ENCODE peak calls at places on chromosomes 11 and 22, in ten cellular contexts. One of them, this sample, is unnamed.

GRCh38 chr11:15963266-15963665 is 393.1 kb downstream of the SOX6 start:
- DNase-seq in NCI-H1105 treated with DMSO at 0.1 percent for 48 hours: no peak
- DNase-seq in bronchial epithelial cell: no peak
- DNase-seq in C1 segment of cervical spinal cord: no peak
- DNase-seq in NCI-H1417: no peak
- DNase-seq in neural crest cell: no peak
- DNase-seq in T-cell: no peak
- DNase-seq in EH: no peak
- DNase-seq in AG10803: no peak
- DNase-seq in activated T-cell treated with anti-CD3 and anti-CD28 coated beads, Interleukin-2, amount 50 U/mL, for 1 hour: no peak
- DNase-seq in this sample: no peak

GRCh38 chr11:68352591-68352990 is 40.2 kb downstream of the LRP5 start:
- DNase-seq in bronchial epithelial cell: no peak
- DNase-seq in NCI-H1417: no peak
- DNase-seq in NCI-H1105 treated with DMSO at 0.1 percent for 48 hours: no peak
- DNase-seq in neural crest cell: no peak
- DNase-seq in C1 segment of cervical spinal cord: no peak
- DNase-seq in activated T-cell treated with anti-CD3 and anti-CD28 coated beads, Interleukin-2, amount 50 U/mL, for 1 hour: no peak
- DNase-seq in T-cell: no peak
- DNase-seq in EH: no peak
- DNase-seq in AG10803: no peak
- DNase-seq in this sample: no peak

GRCh38 chr11:112564228-112564955 is 303.7 kb upstream of the PLET1 start:
- DNase-seq in NCI-H1417: no peak
- DNase-seq in NCI-H1105 treated with DMSO at 0.1 percent for 48 hours: no peak
- DNase-seq in EH: peak
- DNase-seq in T-cell: no peak
- DNase-seq in C1 segment of cervical spinal cord: no peak
- DNase-seq in activated T-cell treated with anti-CD3 and anti-CD28 coated beads, Interleukin-2, amount 50 U/mL, for 1 hour: no peak
- DNase-seq in bronchial epithelial cell: peak
- DNase-seq in AG10803: peak
- DNase-seq in neural crest cell: no peak
- DNase-seq in this sample: peak

GRCh38 chr11:107836811-107837210 is 21.8 kb downstream of the SLC35F2 start:
- DNase-seq in NCI-H1105 treated with DMSO at 0.1 percent for 48 hours: no peak
- DNase-seq in activated T-cell treated with anti-CD3 and anti-CD28 coated beads, Interleukin-2, amount 50 U/mL, for 1 hour: no peak
- DNase-seq in neural crest cell: no peak
- DNase-seq in C1 segment of cervical spinal cord: no peak
- DNase-seq in bronchial epithelial cell: no peak
- DNase-seq in NCI-H1417: no peak
- DNase-seq in AG10803: no peak
- DNase-seq in T-cell: no peak
- DNase-seq in EH: no peak
- DNase-seq in this sample: no peak

GRCh38 chr11:123381817-123382554 is 48.1 kb upstream of the GRAMD1B start:
- DNase-seq in NCI-H1105 treated with DMSO at 0.1 percent for 48 hours: no peak
- DNase-seq in C1 segment of cervical spinal cord: no peak
- DNase-seq in AG10803: no peak
- DNase-seq in T-cell: no peak
- DNase-seq in neural crest cell: no peak
- DNase-seq in bronchial epithelial cell: no peak
- DNase-seq in activated T-cell treated with anti-CD3 and anti-CD28 coated beads, Interleukin-2, amount 50 U/mL, for 1 hour: no peak
- DNase-seq in NCI-H1417: no peak
- DNase-seq in EH: no peak
- DNase-seq in this sample: no peak

GRCh38 chr22:17906978-17907730 is 117.2 kb downstream of the MICAL3 start:
- DNase-seq in C1 segment of cervical spinal cord: no peak
- DNase-seq in activated T-cell treated with anti-CD3 and anti-CD28 coated beads, Interleukin-2, amount 50 U/mL, for 1 hour: no peak
- DNase-seq in AG10803: no peak
- DNase-seq in T-cell: no peak
- DNase-seq in EH: no peak
- DNase-seq in bronchial epithelial cell: no peak
- DNase-seq in neural crest cell: no peak
- DNase-seq in NCI-H1105 treated with DMSO at 0.1 percent for 48 hours: no peak
- DNase-seq in NCI-H1417: no peak
- DNase-seq in this sample: no peak

GRCh38 chr11:117623831-117624271 is 173.2 kb downstream of the DSCAML1 start:
- DNase-seq in T-cell: no peak
- DNase-seq in C1 segment of cervical spinal cord: no peak
- DNase-seq in EH: no peak
- DNase-seq in neural crest cell: no peak
- DNase-seq in activated T-cell treated with anti-CD3 and anti-CD28 coated beads, Interleukin-2, amount 50 U/mL, for 1 hour: no peak
- DNase-seq in NCI-H1417: no peak
- DNase-seq in AG10803: no peak
- DNase-seq in NCI-H1105 treated with DMSO at 0.1 percent for 48 hours: no peak
- DNase-seq in bronchial epithelial cell: no peak
- DNase-seq in this sample: no peak

GRCh38 chr11:2180775-2181370 is 9.3 kb upstream of the TH start:
- DNase-seq in AG10803: no peak
- DNase-seq in NCI-H1417: no peak
- DNase-seq in T-cell: no peak
- DNase-seq in EH: peak
- DNase-seq in bronchial epithelial cell: peak
- DNase-seq in activated T-cell treated with anti-CD3 and anti-CD28 coated beads, Interleukin-2, amount 50 U/mL, for 1 hour: no peak
- DNase-seq in C1 segment of cervical spinal cord: no peak
- DNase-seq in neural crest cell: no peak
- DNase-seq in NCI-H1105 treated with DMSO at 0.1 percent for 48 hours: no peak
- DNase-seq in this sample: no peak

GRCh38 chr11:17767301-17767885 is 32.8 kb downstream of the KCNC1 start:
- DNase-seq in activated T-cell treated with anti-CD3 and anti-CD28 coated beads, Interleukin-2, amount 50 U/mL, for 1 hour: no peak
- DNase-seq in NCI-H1417: no peak
- DNase-seq in AG10803: peak
- DNase-seq in neural crest cell: no peak
- DNase-seq in EH: no peak
- DNase-seq in T-cell: no peak
- DNase-seq in C1 segment of cervical spinal cord: no peak
- DNase-seq in bronchial epithelial cell: no peak
- DNase-seq in NCI-H1105 treated with DMSO at 0.1 percent for 48 hours: no peak
- DNase-seq in this sample: no peak

GRCh38 chr11:269146-269890 is 8.9 kb upstream of the NLRP6 start:
- DNase-seq in neural crest cell: no peak
- DNase-seq in activated T-cell treated with anti-CD3 and anti-CD28 coated beads, Interleukin-2, amount 50 U/mL, for 1 hour: peak
- DNase-seq in NCI-H1105 treated with DMSO at 0.1 percent for 48 hours: no peak
- DNase-seq in C1 segment of cervical spinal cord: no peak
- DNase-seq in T-cell: peak
- DNase-seq in bronchial epithelial cell: peak
- DNase-seq in EH: no peak
- DNase-seq in AG10803: peak
- DNase-seq in NCI-H1417: no peak
- DNase-seq in this sample: peak

GRCh38 chr22:50481440-50482106 is at the start of gene ADM2:
- DNase-seq in AG10803: peak
- DNase-seq in C1 segment of cervical spinal cord: no peak
- DNase-seq in NCI-H1417: no peak
- DNase-seq in neural crest cell: peak
- DNase-seq in NCI-H1105 treated with DMSO at 0.1 percent for 48 hours: no peak
- DNase-seq in T-cell: peak
- DNase-seq in activated T-cell treated with anti-CD3 and anti-CD28 coated beads, Interleukin-2, amount 50 U/mL, for 1 hour: peak
- DNase-seq in bronchial epithelial cell: no peak
- DNase-seq in EH: peak
- DNase-seq in this sample: no peak

GRCh38 chr11:14971865-14972580 is at the start of gene CALCA:
- DNase-seq in EH: peak
- DNase-seq in C1 segment of cervical spinal cord: no peak
- DNase-seq in NCI-H1105 treated with DMSO at 0.1 percent for 48 hours: no peak
- DNase-seq in bronchial epithelial cell: no peak
- DNase-seq in AG10803: no peak
- DNase-seq in activated T-cell treated with anti-CD3 and anti-CD28 coated beads, Interleukin-2, amount 50 U/mL, for 1 hour: no peak
- DNase-seq in NCI-H1417: no peak
- DNase-seq in T-cell: no peak
- DNase-seq in neural crest cell: no peak
- DNase-seq in this sample: no peak

GRCh38 chr11:120881591-120881990 is 142.3 kb upstream of the TBCEL start:
- DNase-seq in EH: no peak
- DNase-seq in NCI-H1417: no peak
- DNase-seq in bronchial epithelial cell: no peak
- DNase-seq in T-cell: no peak
- DNase-seq in neural crest cell: no peak
- DNase-seq in AG10803: no peak
- DNase-seq in C1 segment of cervical spinal cord: no peak
- DNase-seq in activated T-cell treated with anti-CD3 and anti-CD28 coated beads, Interleukin-2, amount 50 U/mL, for 1 hour: no peak
- DNase-seq in NCI-H1105 treated with DMSO at 0.1 percent for 48 hours: no peak
- DNase-seq in this sample: no peak

This sample was measured in tibial nerve.